ENCODE peak calls at places on chromosomes 1 and 21, in nine cellular contexts. V, O, A, Y, K, C, X, S and H are unnamed samples.

GRCh38 chr1:196951711-196952394 is 8.3 kb downstream of the CFHR2 start:
- DNase-seq in S (no peak), O (no peak), C (no peak), K (no peak), V (no peak), X (no peak), Y (no peak), A (no peak), H (no peak)

GRCh38 chr1:221778125-221778524 is 36.2 kb upstream of the DUSP10 start:
- DNase-seq in Y (no peak), V (no peak), K (no peak), C (no peak), X (no peak), O (no peak), S (no peak), A (no peak), H (no peak)

GRCh38 chr1:200908158-200908868 is 13.6 kb downstream of the INAVA start:
- DNase-seq in K (peak), X (no peak), A (no peak), S (no peak), O (no peak), Y (no peak), C (no peak), V (no peak), H (no peak)

GRCh38 chr1:97826820-97827219 is 94.0 kb downstream of the DPYD start:
- DNase-seq in X (peak), Y (no peak), S (no peak), C (no peak), A (no peak), V (no peak), O (no peak), K (no peak), H (no peak)

GRCh38 chr21:40014394-40014793 is 147.2 kb downstream of the PCP4 start:
- DNase-seq in O (peak), V (no peak), C (no peak), S (no peak), A (no peak), X (no peak), Y (no peak), K (no peak), H (no peak)

GRCh38 chr1:79912813-79913212 is 906.3 kb upstream of the ADGRL4 start:
- DNase-seq in S (no peak), A (no peak), O (no peak), V (no peak), X (no peak), Y (no peak), K (no peak), C (no peak), H (no peak)

GRCh38 chr1:91631718-91632330 is 131.2 kb downstream of the CDC7 start:
- DNase-seq in O (no peak), C (no peak), Y (peak), X (peak), S (no peak), V (no peak), A (no peak), K (no peak), H (no peak)

GRCh38 chr21:45379171-45379900 is 25.6 kb upstream of the COL18A1 start:
- DNase-seq in C (no peak), A (no peak), V (no peak), Y (no peak), K (no peak), X (no peak), O (no peak), S (no peak), H (no peak)

GRCh38 chr1:180213401-180214177 is 16.5 kb upstream of the LHX4 start:
- DNase-seq in A (no peak), C (no peak), Y (peak), O (no peak), K (no peak), S (peak), V (no peak), X (no peak), H (peak)

GRCh38 chr1:99137546-99138206 is 126.6 kb upstream of the PLPPR4 start:
- DNase-seq in A (no peak), V (no peak), C (no peak), O (no peak), S (no peak), Y (peak), X (no peak), K (no peak), H (no peak)

GRCh38 chr1:150152772-150153461 is 3.2 kb downstream of the PLEKHO1 start:
- DNase-seq in K (peak), A (no peak), Y (no peak), S (no peak), O (no peak), C (no peak), X (no peak), V (peak), H (no peak)

GRCh38 chr1:56444960-56445646 is 134.3 kb downstream of the PLPP3 start:
- DNase-seq in K (no peak), V (no peak), O (no peak), X (no peak), S (no peak), C (no peak), Y (no peak), A (no peak), H (no peak)

GRCh38 chr1:94993931-94994645 is 67.2 kb upstream of the CNN3 start:
- DNase-seq in C (no peak), K (no peak), S (no peak), Y (no peak), A (no peak), X (no peak), V (no peak), O (no peak), H (no peak)

GRCh38 chr1:234853906-234854647 is 244.1 kb upstream of the IRF2BP2 start:
- DNase-seq in V (peak), K (no peak), X (peak), C (no peak), Y (no peak), S (no peak), A (no peak), O (no peak), H (no peak)

GRCh38 chr1:37875833-37876232 is 16.4 kb upstream of the MTF1 start:
- DNase-seq in K (no peak), S (peak), V (peak), O (no peak), A (no peak), X (peak), C (no peak), Y (peak), H (no peak)

GRCh38 chr21:17673261-17674020 is 60.7 kb upstream of the BTG3 start:
- DNase-seq in S (no peak), O (no peak), Y (peak), C (no peak), K (no peak), A (no peak), V (no peak), X (no peak), H (no peak)

GRCh38 chr1:40898434-40898900 is 36.3 kb upstream of the CITED4 start:
- DNase-seq in Y (no peak), C (no peak), S (peak), X (no peak), K (no peak), V (peak), A (no peak), O (no peak), H (no peak)

GRCh38 chr1:37096523-37096922 is 62.2 kb upstream of the GRIK3 start:
- DNase-seq in K (no peak), A (no peak), V (no peak), Y (peak), O (no peak), S (peak), C (no peak), X (no peak), H (no peak)

GRCh38 chr1:161313554-161314200 is 504 bp upstream of the SDHC start:
- DNase-seq in Y (no peak), C (no peak), O (no peak), K (no peak), A (no peak), X (no peak), V (no peak), S (no peak), H (no peak)

GRCh38 chr1:247639381-247639981 is 34.1 kb downstream of the OR2G3 start:
- DNase-seq in K (peak), V (peak), C (peak), O (peak), S (no peak), Y (peak), X (no peak), A (no peak), H (no peak)

GRCh38 chr1:161200421-161200991 is 1.7 kb upstream of the ADAMTS4 start:
- DNase-seq in S (no peak), K (no peak), A (no peak), X (no peak), O (no peak), C (no peak), V (no peak), Y (peak), H (no peak)

GRCh38 chr1:204828352-204828850 is 42.3 kb upstream of the NFASC start:
- DNase-seq in O (no peak), A (no peak), C (peak), S (peak), Y (peak), V (no peak), X (no peak), K (peak), H (peak)

GRCh38 chr1:232178191-232178590 is 451.7 kb downstream of the SIPA1L2 start:
- DNase-seq in O (no peak), X (no peak), S (no peak), V (no peak), Y (no peak), A (no peak), C (no peak), K (no peak), H (no peak)

GRCh38 chr21:29033301-29033700 is 8.8 kb downstream of the USP16 start:
- DNase-seq in Y (no peak), A (no peak), O (no peak), K (no peak), C (no peak), X (no peak), S (no peak), V (no peak), H (no peak)

GRCh38 chr21:44381874-44382273 is 28.5 kb downstream of the TRPM2 start:
- DNase-seq in O (no peak), S (no peak), V (no peak), K (no peak), C (no peak), Y (no peak), X (no peak), A (no peak), H (no peak)

GRCh38 chr1:227951624-227952373 is 4.1 kb upstream of the WNT9A start:
- DNase-seq in C (no peak), S (no peak), K (peak), A (no peak), Y (no peak), V (no peak), O (no peak), X (no peak), H (no peak)

GRCh38 chr1:236685205-236685916 is 938 bp upstream of the ACTN2 start:
- DNase-seq in C (no peak), A (no peak), V (no peak), O (no peak), S (no peak), Y (no peak), K (no peak), X (no peak), H (no peak)

GRCh38 chr1:21246905-21247642 is 43.2 kb downstream of the ECE1 start:
- DNase-seq in S (no peak), A (no peak), Y (no peak), X (no peak), C (no peak), O (no peak), K (no peak), V (no peak), H (no peak)

GRCh38 chr1:219465247-219466093 is 147.4 kb downstream of the ZC3H11B start:
- DNase-seq in C (no peak), S (no peak), X (no peak), O (no peak), K (no peak), Y (no peak), A (no peak), V (no peak), H (no peak)

GRCh38 chr1:225887030-225887314 is 2.0 kb downstream of the LEFTY1 start:
- DNase-seq in S (no peak), V (no peak), K (no peak), O (no peak), C (no peak), A (no peak), Y (no peak), X (no peak), H (no peak)

GRCh38 chr1:201267481-201268229 is 15.7 kb upstream of the PKP1 start:
- DNase-seq in V (peak), C (no peak), X (no peak), K (peak), O (peak), Y (no peak), A (no peak), S (peak), H (no peak)

GRCh38 chr1:111139234-111139955 is 498 bp downstream of the DRAM2 start:
- DNase-seq in C (peak), V (peak), X (peak), K (peak), S (peak), O (peak), A (no peak), Y (peak), H (peak)

GRCh38 chr1:2861143-2861987 is 59.9 kb upstream of the TTC34 start:
- DNase-seq in A (no peak), O (no peak), K (no peak), X (no peak), S (no peak), V (no peak), Y (no peak), C (no peak), H (no peak)

GRCh38 chr1:46489638-46490602 is at the start of gene DMBX1:
- DNase-seq in Y (peak), V (no peak), X (no peak), O (no peak), C (peak), S (peak), K (no peak), A (no peak), H (peak)